ENCODE peak calls at places on chromosome 6, in six cellular contexts. S is Ammon's horn; L is kidney; I is activated T-helper 1 cell treated with Interleukin-2 at 50 U/mL for 16 hours; M is effector CD4-positive, alpha-beta T cell; Y is activated naive CD4-positive, alpha-beta T cell treated with anti-CD3 and anti-CD28 coated beads, Interleukin-2, amount 50 U/mL, for 16 hours. V is an unnamed sample.

GRCh38 chr6:161411265-161411944 is 137.5 kb upstream of the AGPAT4 start:
- DNase-seq in L (no peak), Y (no peak), M (no peak), S (no peak), I (no peak), V (no peak)

GRCh38 chr6:146287691-146288369 is 255.8 kb upstream of the RAB32 start:
- DNase-seq in M (no peak), L (no peak), Y (no peak), I (no peak), S (no peak), V (no peak)

GRCh38 chr6:110188791-110189190 is 8.6 kb downstream of the CDC40 start:
- DNase-seq in S (no peak), I (no peak), L (no peak), Y (no peak), M (no peak), V (no peak)

GRCh38 chr6:55825402-55826051 is 49.9 kb downstream of the BMP5 start:
- DNase-seq in M (no peak), S (no peak), Y (no peak), L (no peak), I (no peak), V (no peak)

GRCh38 chr6:55433446-55434130 is 106.3 kb downstream of the GFRAL start:
- DNase-seq in I (no peak), L (no peak), M (no peak), S (no peak), Y (no peak), V (no peak)

GRCh38 chr6:27237089-27237723 is 10.3 kb upstream of the PRSS16 start:
- DNase-seq in Y (peak), M (no peak), I (no peak), S (peak), L (no peak), V (no peak)

GRCh38 chr6:27078734-27079357 is 168.7 kb upstream of the PRSS16 start:
- DNase-seq in M (peak), I (no peak), Y (peak), S (peak), L (no peak), V (peak)

GRCh38 chr6:296151-297122 is 4.2 kb downstream of the DUSP22 start:
- DNase-seq in Y (no peak), S (peak), M (no peak), L (no peak), I (no peak), V (peak)

GRCh38 chr6:12175626-12176025 is 114.5 kb upstream of the EDN1 start:
- DNase-seq in L (no peak), M (no peak), Y (no peak), S (no peak), I (no peak), V (no peak)

GRCh38 chr6:88572449-88573139 is 390.8 kb downstream of the RNGTT start:
- DNase-seq in I (no peak), S (no peak), Y (no peak), L (no peak), M (no peak), V (no peak)

GRCh38 chr6:51495016-51495805 is 592.2 kb downstream of the PKHD1 start:
- DNase-seq in Y (no peak), M (no peak), I (no peak), L (no peak), S (peak), V (peak)

GRCh38 chr6:143739341-143739851 is 61.6 kb downstream of the PHACTR2 start:
- DNase-seq in Y (no peak), L (no peak), S (no peak), M (no peak), I (no peak), V (no peak)

GRCh38 chr6:27651371-27651732 is 178.4 kb upstream of the ZNF184 start:
- DNase-seq in M (no peak), S (no peak), Y (no peak), L (no peak), I (no peak), V (no peak)

GRCh38 chr6:42276008-42276890 is 58.6 kb upstream of the MRPS10 start:
- DNase-seq in M (no peak), Y (no peak), I (no peak), L (peak), S (no peak), V (peak)

GRCh38 chr6:31049518-31049917 is 39.2 kb downstream of the MUC22 start:
- DNase-seq in S (no peak), Y (no peak), I (no peak), M (no peak), L (no peak), V (no peak)

GRCh38 chr6:17352302-17352701 is 41.1 kb upstream of the CAP2 start:
- DNase-seq in M (no peak), S (no peak), I (no peak), L (no peak), Y (no peak), V (no peak)

GRCh38 chr6:17057322-17057721 is 44.5 kb upstream of the STMND1 start:
- DNase-seq in Y (no peak), L (no peak), M (no peak), I (no peak), S (no peak), V (peak)

GRCh38 chr6:137661601-137662000 is 167.4 kb upstream of the OLIG3 start:
- DNase-seq in S (no peak), L (no peak), Y (peak), I (peak), M (peak), V (no peak)

GRCh38 chr6:89051725-89052124 is 28.8 kb upstream of the PNRC1 start:
- DNase-seq in L (no peak), I (no peak), M (no peak), Y (no peak), S (no peak), V (no peak)

V was measured in putamen.